ENCODE peak calls at places on chromosomes 5 and 9, in eight cellular contexts. C is lower lobe of right lung, J is WERI-Rb-1, U is cardiac fibroblast, D is left ventricle myocardium inferior, Q is suprapubic skin, O is fibroblast of mammary gland, N is PC-3. Y is an unnamed sample.

GRCh38 chr5:120366047-120366446 is 98.1 kb upstream of the PRR16 start:
- DNase-seq in J (no peak), U (peak; percentile 48), O (peak; percentile 43), D (no peak), Q (no peak), N (no peak), C (no peak), Y (no peak)

GRCh38 chr9:122206118-122207046 is 22.4 kb downstream of the LHX6 start:
- DNase-seq in J (no peak), C (no peak), N (peak; percentile 16), O (peak; percentile 85), Q (no peak), D (no peak), U (peak; percentile 76), Y (no peak)

GRCh38 chr5:53424691-53425597 is 55.5 kb upstream of the FST start:
- DNase-seq in J (no peak), N (peak; percentile 89), Q (no peak), O (peak; percentile 56), D (no peak), U (peak; percentile 49), C (no peak), Y (no peak)

GRCh38 chr5:175896641-175897040 is 25.3 kb downstream of the CPLX2 start:
- DNase-seq in C (no peak), Q (no peak), J (no peak), D (no peak), N (no peak), U (no peak), O (no peak), Y (no peak)

GRCh38 chr9:126329476-126330275 is 3.0 kb downstream of the MVB12B start:
- DNase-seq in Q (peak; percentile 76), J (no peak), U (no peak), C (no peak), N (no peak), D (no peak), O (no peak), Y (peak; percentile 57)

GRCh38 chr5:160360310-160360709 is 10.1 kb downstream of the C1QTNF2 start:
- DNase-seq in N (no peak), Q (peak; percentile 1), C (no peak), O (no peak), D (no peak), J (no peak), U (no peak), Y (no peak)

GRCh38 chr5:98206566-98206965 is 566.9 kb upstream of the RGMB start:
- DNase-seq in Q (no peak), U (no peak), C (no peak), D (no peak), O (no peak), J (no peak), N (no peak), Y (no peak)

GRCh38 chr5:30121092-30121491 is 1072.4 kb upstream of the CDH6 start:
- DNase-seq in U (no peak), O (no peak), D (no peak), Q (no peak), C (no peak), N (no peak), J (no peak), Y (no peak)

GRCh38 chr9:78985084-78985738 is 586.6 kb upstream of the TLE4 start:
- DNase-seq in D (no peak), J (no peak), O (no peak), C (no peak), U (peak; percentile 18), N (peak; percentile 46), Q (no peak), Y (no peak)

GRCh38 chr9:114372971-114373591 is 14.7 kb downstream of the AKNA start:
- DNase-seq in D (peak; percentile 62), U (no peak), Q (no peak), C (peak; percentile 88), J (no peak), N (no peak), O (no peak), Y (no peak)

GRCh38 chr9:108910914-108911313 is 23.0 kb downstream of the ELP1 start:
- DNase-seq in N (no peak), O (no peak), J (no peak), Q (no peak), C (no peak), U (no peak), D (no peak), Y (no peak)

GRCh38 chr5:35457912-35458823 is 159.5 kb upstream of the SPEF2 start:
- DNase-seq in U (no peak), D (no peak), N (no peak), Q (no peak), J (no peak), C (no peak), O (no peak), Y (no peak)

GRCh38 chr5:65086234-65086886 is 317.6 kb downstream of the CWC27 start:
- DNase-seq in J (no peak), Q (no peak), C (no peak), D (no peak), O (peak; percentile 21), U (peak; percentile 30), N (peak; percentile 26), Y (no peak)

GRCh38 chr5:153490124-153491085 is at the start of gene GRIA1:
- DNase-seq in J (peak; percentile 65), O (no peak), U (no peak), Q (no peak), D (no peak), C (no peak), N (no peak), Y (no peak)

GRCh38 chr5:153496835-153497234 is 6.4 kb downstream of the GRIA1 start:
- DNase-seq in O (peak; percentile 56), U (peak; percentile 72), N (peak; percentile 57), J (peak; percentile 24), C (no peak), D (no peak), Q (no peak), Y (no peak)

GRCh38 chr5:153489611-153490010 is 859 bp upstream of the GRIA1 start:
- DNase-seq in C (no peak), O (peak; percentile 49), D (no peak), U (peak; percentile 31), Q (no peak), N (peak; percentile 16), J (no peak), Y (no peak)

DNA sequence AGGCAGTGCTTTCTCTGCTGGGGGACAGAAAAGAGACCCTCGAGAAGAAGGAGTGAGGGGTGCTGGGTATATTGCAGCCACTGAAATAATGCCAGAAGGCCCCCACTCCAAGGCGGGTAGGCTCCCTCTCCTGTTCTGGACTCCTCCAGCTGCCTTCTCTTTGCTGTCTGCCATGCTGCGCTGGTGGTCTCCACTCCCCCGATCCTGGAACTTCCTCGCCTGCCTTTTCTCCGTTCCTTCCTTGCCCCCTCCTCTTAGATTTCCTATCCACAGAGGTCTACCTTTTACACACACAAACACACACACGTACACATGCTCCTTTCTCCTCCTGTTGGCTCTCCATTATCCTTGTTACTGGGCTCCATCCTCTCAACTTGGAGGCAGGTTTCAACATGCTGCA is 938 bp downstream of the GRIA1 start:
- DNase-seq in C (no peak), D (no peak), J (no peak), Q (no peak), U (no peak), O (no peak), N (no peak), Y (no peak)
- H3K4me3 ChIP-seq in C (peak overlapping the region; percentile 33), D (no peak overlapping the region), J (no peak overlapping the region), Q (no peak overlapping the region), U (no peak overlapping the region), O (no peak overlapping the region), N (no peak overlapping the region), Y (peak overlapping the region; percentile 66)

DNA sequence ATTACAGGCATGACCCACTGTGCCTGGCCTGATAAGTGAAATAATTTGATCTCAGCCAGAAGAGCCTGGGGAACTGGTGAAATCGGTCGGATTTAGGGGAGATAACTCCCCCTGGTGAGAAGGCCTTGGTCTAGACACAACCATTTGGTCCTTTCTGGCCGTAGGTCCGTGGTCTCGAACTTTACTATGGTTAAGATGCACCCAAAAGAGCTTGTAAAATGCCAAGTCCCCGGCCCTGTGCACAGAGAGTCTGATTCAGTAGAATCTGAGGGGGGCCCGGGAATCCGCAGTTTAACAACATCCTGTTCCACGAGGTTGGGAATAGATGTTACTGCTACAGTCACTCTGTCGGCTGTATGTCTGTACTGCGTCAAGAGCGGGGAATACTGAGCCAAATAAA is 140.7 kb downstream of the C9orf50 start:
- DNase-seq in Q (no peak), C (no peak), U (peak; percentile 48), D (no peak), J (no peak), N (no peak), O (peak; percentile 36), Y (no peak)
- TF ChIP-seq CTCF in Q (no peak), C (no peak), U (no peak), D (no peak), J (no peak), N (no peak), O (peak; percentile 3), Y (no peak)

GRCh38 chr9:88757406-88758010 is 222.5 kb downstream of the NXNL2 start:
- DNase-seq in O (no peak), Q (peak; percentile 32), D (no peak), U (no peak), J (no peak), C (no peak), N (no peak), Y (no peak)

GRCh38 chr9:88753691-88754367 is 218.9 kb downstream of the NXNL2 start:
- DNase-seq in D (peak; percentile 58), U (no peak), N (no peak), Q (peak; percentile 31), J (peak; percentile 55), C (no peak), O (peak; percentile 35), Y (no peak)

GRCh38 chr9:88754452-88754851 is 219.5 kb downstream of the NXNL2 start:
- DNase-seq in N (no peak), C (no peak), J (no peak), O (no peak), D (no peak), Q (peak; percentile 15), U (no peak), Y (peak; percentile 54)

GRCh38 chr9:88759374-88759773 is 224.4 kb downstream of the NXNL2 start:
- DNase-seq in U (no peak), D (no peak), O (no peak), C (no peak), N (no peak), Q (no peak), J (peak; percentile 59), Y (no peak)
- H3K4me3 ChIP-seq in U (no peak overlapping the region), D (no peak overlapping the region), O (no peak overlapping the region), C (no peak overlapping the region), N (no peak overlapping the region), Q (no peak overlapping the region), J (no peak overlapping the region), Y (no peak overlapping the region)

GRCh38 chr5:177981296-177982071 is 14.6 kb downstream of the PROP1 start:
- DNase-seq in J (no peak), O (no peak), U (no peak), Q (no peak), D (no peak), N (no peak), C (no peak), Y (no peak)

GRCh38 chr5:177983763-177984564 is 12.1 kb downstream of the PROP1 start:
- DNase-seq in U (no peak), D (no peak), Q (no peak), C (no peak), N (no peak), J (no peak), O (no peak), Y (no peak)

GRCh38 chr5:177980776-177981175 is 15.3 kb downstream of the PROP1 start:
- DNase-seq in J (no peak), O (no peak), Q (no peak), D (no peak), U (no peak), C (no peak), N (no peak), Y (no peak)

GRCh38 chr5:177982956-177983355 is 13.1 kb downstream of the PROP1 start:
- DNase-seq in C (no peak), Q (no peak), D (no peak), U (no peak), N (no peak), J (no peak), O (no peak), Y (no peak)

GRCh38 chr5:177982072-177982727 is 13.8 kb downstream of the PROP1 start:
- DNase-seq in O (peak; percentile 4), C (peak; percentile 57), N (peak; percentile 50), J (peak; percentile 15), Q (no peak), D (no peak), U (no peak), Y (no peak)
- TF ChIP-seq CTCF in O (peak; percentile 17), C (peak; percentile 40), N (peak; percentile 71), J (peak; percentile 47), Q (peak; percentile 22), D (no peak), U (peak; percentile 12), Y (no peak)